ENCODE peak calls at places on chromosomes 16 and 17, in six cellular contexts. M is astrocyte of the spinal cord, B is heart left ventricle, G is mammary epithelial cell, N is kidney, C is AG10803. S is an unnamed sample.

GRCh38 chr16:84933774-84934571 is 77.4 kb downstream of the ZDHHC7 start:
- DNase-seq in G (no peak), M (no peak), B (peak; percentile 84), N (peak; percentile 86), C (peak; percentile 56), S (no peak)

GRCh38 chr16:19860146-19861030 is 24.3 kb downstream of the GPRC5B start:
- DNase-seq in M (peak; percentile 90), B (no peak), G (peak; percentile 26), N (no peak), C (peak; percentile 21), S (no peak)

GRCh38 chr17:64180089-64180488 is 50.1 kb upstream of the ERN1 start:
- DNase-seq in B (no peak), G (no peak), C (peak; percentile 52), N (no peak), M (no peak), S (no peak)

GRCh38 chr16:12458591-12459400 is 344.9 kb downstream of the CPPED1 start:
- DNase-seq in M (no peak), C (no peak), N (peak; percentile 81), G (no peak), B (peak; percentile 24), S (no peak)

GRCh38 chr16:19363741-19364140 is 53.9 kb upstream of the TMC5 start:
- DNase-seq in N (no peak), M (no peak), C (no peak), B (no peak), G (no peak), S (no peak)

GRCh38 chr16:57607676-57608461 is 20.6 kb upstream of the ADGRG1 start:
- DNase-seq in C (no peak), G (no peak), M (no peak), N (peak; percentile 26), B (no peak), S (no peak)

GRCh38 chr17:888998-889401 is 90.6 kb downstream of the NXN start:
- DNase-seq in G (no peak), N (no peak), C (no peak), B (no peak), M (no peak), S (no peak)

GRCh38 chr17:9472541-9472940 is 103.1 kb downstream of the STX8 start:
- DNase-seq in N (no peak), C (peak; percentile 39), M (peak; percentile 65), B (peak; percentile 37), G (no peak), S (no peak)

DNA sequence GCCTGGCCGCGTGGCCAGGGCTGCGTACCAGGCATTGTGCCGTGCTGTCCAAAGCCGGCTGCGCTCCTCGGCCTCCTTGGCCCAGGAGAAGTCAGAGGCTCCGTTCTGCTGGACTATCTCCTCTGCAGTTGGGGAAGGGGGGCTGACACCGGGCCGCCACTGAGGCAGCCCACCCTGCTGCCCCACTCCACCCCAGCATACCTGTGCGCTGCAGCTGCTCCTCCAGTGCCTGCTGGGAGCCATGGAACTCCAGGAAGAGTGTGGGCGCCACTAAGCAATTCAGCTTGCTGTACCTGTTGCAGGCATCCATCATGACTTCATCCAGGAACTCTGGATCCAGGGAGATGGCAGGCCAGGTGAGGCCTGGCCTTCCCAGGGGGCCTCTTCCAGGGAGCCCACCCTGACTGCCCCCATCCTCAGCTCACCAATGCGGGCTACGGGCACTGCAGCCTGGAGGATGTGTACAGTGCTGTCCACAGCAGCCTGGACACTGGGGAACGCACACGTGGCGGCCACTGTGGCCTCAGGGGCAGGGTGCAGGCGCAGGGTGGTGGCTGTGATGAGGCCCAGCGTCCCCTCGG is 2.9 kb downstream of the LDHD start:
- DNase-seq in M (no peak), N (no peak), B (no peak), C (no peak), G (no peak), S (no peak)
- TF ChIP-seq CTCF in M (no peak), N (no peak), B (no peak), C (no peak), G (no peak), S (no peak)

GRCh38 chr17:29615492-29616299 is 7.0 kb downstream of the CORO6 start:
- DNase-seq in G (peak; percentile 61), B (peak; percentile 84), M (peak; percentile 85), C (peak; percentile 78), N (peak; percentile 94), S (no peak)

GRCh38 chr17:29615048-29615385 is 7.7 kb downstream of the CORO6 start:
- DNase-seq in B (no peak), N (no peak), C (peak; percentile 26), M (no peak), G (no peak), S (no peak)

GRCh38 chr17:29613856-29614255 is 8.9 kb downstream of the CORO6 start:
- DNase-seq in G (no peak), B (no peak), N (no peak), M (no peak), C (no peak), S (no peak)

GRCh38 chr17:29613371-29613837 is 9.3 kb downstream of the CORO6 start:
- DNase-seq in M (peak; percentile 86), N (peak; percentile 97), G (no peak), B (peak; percentile 95), C (peak; percentile 83), S (no peak)

DNA sequence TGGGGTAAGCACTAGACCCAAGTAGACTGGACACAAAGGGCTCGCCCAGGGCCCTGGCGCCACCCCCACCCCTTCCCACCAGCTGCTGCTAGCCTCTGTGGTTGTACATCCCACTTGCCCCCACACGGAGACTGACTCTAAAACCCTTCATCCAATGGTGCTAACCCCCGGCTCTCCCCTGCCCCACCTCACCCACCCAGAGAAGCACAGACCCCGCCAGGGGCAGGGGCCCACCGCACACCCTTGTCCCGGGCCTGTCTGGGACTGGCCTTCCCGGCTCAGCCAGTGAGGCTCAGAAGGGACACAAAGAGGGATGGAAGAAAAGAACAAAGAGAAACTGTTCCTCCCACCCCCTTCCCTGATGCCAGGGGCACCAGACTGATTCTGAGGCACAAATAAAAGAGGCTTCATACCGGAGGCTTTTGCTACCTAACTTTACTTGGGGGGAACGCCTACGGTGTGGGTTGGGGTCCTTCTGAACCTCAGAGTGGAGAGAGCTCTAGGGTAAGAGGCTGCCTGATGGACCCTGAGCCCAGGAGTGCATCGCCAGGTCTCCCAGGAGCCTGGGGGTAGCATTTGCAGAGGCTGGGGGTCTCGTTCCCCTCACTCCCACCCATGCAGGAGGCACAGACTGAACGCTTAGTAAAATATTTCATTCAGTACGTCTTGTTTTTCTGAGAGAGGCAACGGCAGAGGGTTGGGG is 8.2 kb downstream of the CORO6 start:
- DNase-seq in B (no peak), C (no peak), M (no peak), G (no peak), N (no peak), S (no peak)
- H3K4me3 ChIP-seq in B (no peak overlapping the region), C (no peak overlapping the region), M (no peak overlapping the region), G (no peak overlapping the region), N (no peak overlapping the region), S (no peak overlapping the region)

DNA sequence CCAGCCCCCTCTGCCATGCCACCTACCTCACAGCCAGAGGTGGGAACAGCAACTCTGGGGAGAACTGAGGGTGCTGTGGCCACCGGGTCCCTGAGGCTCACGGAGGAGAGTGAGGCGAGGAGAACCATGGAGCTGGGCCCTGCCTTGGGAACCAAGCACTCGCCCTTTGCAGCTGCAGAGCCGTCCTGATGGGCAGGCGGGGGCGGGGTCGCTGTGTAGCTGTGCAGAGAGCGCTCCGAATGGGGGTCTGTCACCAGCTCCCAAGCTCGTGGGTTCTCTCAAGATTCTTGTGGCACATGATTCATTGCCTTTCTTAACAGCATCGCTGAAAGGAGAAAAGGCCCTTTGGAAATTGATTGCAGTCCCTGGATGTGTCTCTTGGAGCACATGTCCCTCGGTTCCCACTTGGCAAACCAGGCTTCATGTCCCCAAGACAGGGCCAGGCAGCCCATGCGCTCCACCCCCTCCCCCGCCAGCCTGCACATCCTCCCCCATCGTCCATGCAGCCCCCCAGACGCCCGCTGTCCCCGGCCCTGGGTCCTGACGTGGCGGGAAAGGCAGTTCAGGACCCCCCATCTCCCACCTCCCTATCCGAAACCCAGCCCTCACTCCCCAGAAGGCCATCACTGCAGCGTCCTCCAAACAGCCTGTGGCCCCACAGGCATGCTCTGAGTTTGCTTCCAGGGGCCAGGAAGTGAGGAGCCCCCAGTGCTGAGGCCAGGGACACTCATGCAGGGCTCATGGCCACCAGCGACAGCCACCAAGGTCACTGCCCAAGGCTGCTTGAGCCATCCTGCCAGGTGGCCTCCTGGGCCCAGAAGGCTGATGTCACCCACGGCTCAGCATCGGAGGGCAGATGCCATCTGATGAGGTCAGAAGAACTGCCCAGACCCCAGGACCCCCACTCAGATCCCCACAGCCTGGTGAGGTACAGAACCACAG is 20.6 kb upstream of the CHMP6 start:
- DNase-seq in B (no peak), N (no peak), M (no peak), C (no peak), G (no peak), S (no peak)
- TF ChIP-seq CTCF in B (no peak), N (no peak), M (no peak), C (no peak), G (no peak), S (no peak)

DNA sequence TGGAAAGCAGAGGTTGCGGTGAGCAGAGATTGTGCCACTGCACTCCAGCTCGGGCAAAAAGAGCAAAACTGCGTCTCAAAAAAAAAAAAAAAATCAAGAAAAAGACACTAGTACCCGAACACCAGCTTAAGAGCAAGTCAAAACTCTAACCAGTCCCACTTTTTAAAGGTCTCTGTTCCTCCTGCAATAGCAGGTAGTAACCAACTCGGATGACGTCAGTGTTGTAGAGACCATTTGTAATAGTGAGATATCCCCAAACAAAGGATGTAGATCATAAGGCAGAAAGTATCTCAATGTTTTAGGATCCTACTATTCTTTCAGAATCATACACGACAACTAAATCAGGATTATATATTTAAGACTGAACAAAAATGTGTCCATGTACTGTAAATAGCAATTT is 2.4 kb downstream of the JPT1 start:
- DNase-seq in M (peak; percentile 14), N (no peak), B (no peak), G (no peak), C (no peak), S (no peak)
- H3K4me3 ChIP-seq in M (no peak overlapping the region), N (no peak overlapping the region), B (no peak overlapping the region), G (peak overlapping the region; percentile 93), C (no peak overlapping the region), S (no peak overlapping the region)

GRCh38 chr17:72388765-72389473 is 268.1 kb downstream of the SOX9 start:
- DNase-seq in M (peak; percentile 57), B (no peak), C (no peak), N (no peak), G (peak; percentile 72), S (no peak)
- TF ChIP-seq CTCF in M (peak; percentile 40), B (no peak), C (no peak), N (no peak), G (peak; percentile 33), S (peak; percentile 51)

GRCh38 chr17:47705536-47706481 is 11.8 kb downstream of the TBKBP1 start:
- DNase-seq in G (no peak), C (no peak), M (no peak), B (no peak), N (peak; percentile 44), S (no peak)
- H3K4me3 ChIP-seq in G (no peak overlapping the region), C (no peak overlapping the region), M (no peak overlapping the region), B (no peak overlapping the region), N (no peak overlapping the region), S (no peak overlapping the region)

DNA sequence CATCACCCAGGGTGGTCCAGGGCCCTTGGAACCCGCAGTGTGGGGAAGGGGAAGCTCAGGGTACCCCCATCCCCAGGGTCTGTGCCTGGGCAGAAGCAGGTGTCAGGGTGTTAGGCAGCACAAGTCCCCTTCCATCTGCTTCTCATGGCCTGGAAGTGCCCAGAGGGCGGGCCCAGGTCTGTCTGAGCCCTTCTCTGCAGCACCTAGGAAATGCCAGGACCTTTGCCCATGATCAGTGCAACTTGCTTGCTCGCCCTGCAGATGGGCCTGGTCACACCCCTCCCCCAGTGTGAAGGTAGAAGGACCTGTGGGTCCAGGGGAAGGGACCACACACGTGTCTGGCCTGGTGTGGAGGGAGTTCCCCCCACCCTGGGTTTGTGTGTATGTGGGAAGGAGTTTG is 157.5 kb upstream of the CDC42EP4 start:
- DNase-seq in M (no peak), N (no peak), B (no peak), G (no peak), C (no peak), S (no peak)
- TF ChIP-seq CTCF in M (no peak), N (no peak), B (no peak), G (no peak), C (no peak), S (no peak)

S was measured in AG04449.